ENCODE peak calls at places on chromosomes 11 and 22, in ten cellular contexts. N, A, D, R, S, X, L, P, E and B are unnamed samples.

GRCh38 chr22:43213066-43213465 is 26.1 kb upstream of the TTLL12 start:
- DNase-seq in N (no peak), A (no peak), D (no peak), R (no peak), S (no peak), X (no peak), L (no peak), P (no peak), E (no peak), B (no peak)

GRCh38 chr11:16456366-16456765 is 100.0 kb upstream of the SOX6 start:
- DNase-seq in N (no peak), A (no peak), D (no peak), R (no peak), S (no peak), X (no peak), L (no peak), P (no peak), E (no peak), B (no peak)

GRCh38 chr11:12692238-12693074 is 18.2 kb downstream of the TEAD1 start:
- DNase-seq in N (peak; percentile 52), A (peak; percentile 31), D (peak; percentile 96), R (no peak), S (peak; percentile 90), X (peak; percentile 81), L (no peak), P (peak; percentile 98), E (peak; percentile 38), B (no peak)

GRCh38 chr22:44821741-44822425 is 69.5 kb downstream of the ARHGAP8 start:
- DNase-seq in N (no peak), A (no peak), D (no peak), R (no peak), S (no peak), X (no peak), L (no peak), P (no peak), E (no peak), B (no peak)

GRCh38 chr11:79026803-79027445 is 413.9 kb downstream of the TENM4 start:
- DNase-seq in N (no peak), A (no peak), D (no peak), R (no peak), S (no peak), X (no peak), L (no peak), P (peak; percentile 9), E (no peak), B (no peak)

GRCh38 chr11:12274558-12275197 is 102.7 kb upstream of the PARVA start:
- DNase-seq in N (no peak), A (no peak), D (peak; percentile 8), R (no peak), S (peak; percentile 67), X (peak; percentile 17), L (no peak), P (no peak), E (no peak), B (no peak)

GRCh38 chr11:90908074-90908473 is 685.2 kb upstream of the CHORDC1 start:
- DNase-seq in N (no peak), A (no peak), D (no peak), R (no peak), S (no peak), X (peak; percentile 51), L (no peak), P (no peak), E (no peak), B (no peak)

GRCh38 chr22:33909075-33909458 is 11.2 kb downstream of the LARGE1 start:
- DNase-seq in N (no peak), A (no peak), D (no peak), R (no peak), S (peak; percentile 70), X (no peak), L (no peak), P (peak; percentile 70), E (peak; percentile 3), B (no peak)

DNA sequence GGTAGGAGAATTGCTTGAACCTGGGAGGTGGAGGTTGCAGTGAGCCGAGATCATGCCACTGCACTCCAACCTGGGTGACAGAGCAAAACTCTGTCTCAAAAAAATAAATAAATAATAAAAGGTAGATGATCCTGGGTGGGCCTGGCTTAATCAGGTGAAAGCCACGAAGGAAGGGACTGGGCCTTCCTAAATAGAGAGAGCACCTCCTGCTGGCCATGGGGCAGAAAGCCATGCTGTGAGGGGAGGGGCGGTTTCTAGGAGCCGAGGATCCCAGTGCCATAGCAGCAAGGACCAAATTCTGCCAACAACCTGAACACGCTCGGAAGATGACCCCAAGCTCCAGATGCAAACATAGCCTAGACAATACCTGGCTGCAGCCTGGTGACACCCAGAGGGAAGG is 24.5 kb upstream of the DGKZ start:
- DNase-seq in N (no peak), A (no peak), D (peak; percentile 32), R (no peak), S (no peak), X (no peak), L (no peak), P (no peak), E (no peak), B (no peak)
- TF ChIP-seq CTCF in N (no peak), A (peak; percentile 39), D (peak; percentile 42), R (peak; percentile 33), S (peak; percentile 68), X (peak; percentile 36), L (no peak), P (peak; percentile 64), E (no peak), B (no peak)

GRCh38 chr11:125350206-125351044 is 145.6 kb downstream of the FEZ1 start:
- DNase-seq in N (no peak), A (no peak), D (no peak), R (no peak), S (no peak), X (no peak), L (no peak), P (no peak), E (no peak), B (no peak)

GRCh38 chr11:125348141-125348651 is 147.9 kb downstream of the FEZ1 start:
- DNase-seq in N (no peak), A (no peak), D (no peak), R (no peak), S (no peak), X (no peak), L (no peak), P (no peak), E (no peak), B (no peak)

GRCh38 chr11:125347261-125347585 is 148.8 kb downstream of the FEZ1 start:
- DNase-seq in N (no peak), A (no peak), D (no peak), R (no peak), S (no peak), X (no peak), L (no peak), P (no peak), E (no peak), B (no peak)

GRCh38 chr11:125346565-125347260 is 149.4 kb downstream of the FEZ1 start:
- DNase-seq in N (no peak), A (no peak), D (no peak), R (no peak), S (no peak), X (no peak), L (no peak), P (no peak), E (no peak), B (no peak)

GRCh38 chr11:125348704-125349635 is 147.1 kb downstream of the FEZ1 start:
- DNase-seq in N (peak; percentile 58), A (peak; percentile 18), D (peak; percentile 53), R (no peak), S (peak; percentile 24), X (peak; percentile 60), L (no peak), P (peak; percentile 48), E (no peak), B (peak; percentile 31)
- TF ChIP-seq CTCF in N (peak; percentile 83), A (peak; percentile 58), D (peak; percentile 81), R (peak; percentile 97), S (peak; percentile 99), X (peak; percentile 93), L (peak; percentile 76), P (peak; percentile 99), E (peak; percentile 95), B (peak; percentile 40)

DNA sequence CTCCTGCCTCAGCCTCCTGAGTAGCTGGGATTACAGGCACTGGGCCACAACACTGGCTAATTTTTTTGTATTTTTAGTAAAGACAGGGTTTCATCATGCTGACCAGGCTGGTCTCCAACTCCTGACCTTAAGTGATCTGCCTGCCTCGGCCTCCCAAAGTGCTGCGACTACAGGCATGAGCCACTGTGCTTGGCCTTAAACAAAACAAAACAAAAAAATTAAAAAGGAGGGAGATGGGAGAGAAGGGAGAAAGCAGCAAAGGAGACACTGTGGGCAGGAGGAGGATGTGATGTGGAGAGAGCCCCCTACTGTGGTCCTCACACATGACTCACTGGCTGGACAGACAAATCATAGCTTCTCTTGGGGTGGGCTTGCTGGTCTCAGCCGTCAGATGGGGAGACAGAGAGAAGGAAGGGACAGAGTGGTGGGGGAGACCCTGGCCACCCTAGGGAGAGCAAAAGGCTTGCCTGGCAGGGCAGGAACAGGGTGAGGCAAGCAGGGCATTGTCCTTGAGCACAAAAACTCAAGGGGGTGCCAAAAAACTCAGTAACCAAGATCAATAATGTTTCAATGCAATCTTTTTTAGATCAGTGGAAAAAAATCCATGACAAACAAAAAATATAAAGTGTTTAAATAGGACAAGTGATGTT is 31.6 kb downstream of the TPST2 start:
- DNase-seq in N (no peak), A (no peak), D (peak; percentile 71), R (no peak), S (peak; percentile 64), X (no peak), L (no peak), P (peak; percentile 40), E (no peak), B (no peak)
- TF ChIP-seq CTCF in N (no peak), A (no peak), D (no peak), R (no peak), S (peak; percentile 37), X (no peak), L (no peak), P (no peak), E (no peak), B (no peak)

GRCh38 chr11:119993732-119994131 is 144.2 kb downstream of the TRIM29 start:
- DNase-seq in N (peak; percentile 51), A (no peak), D (peak; percentile 70), R (no peak), S (no peak), X (no peak), L (no peak), P (no peak), E (no peak), B (no peak)

GRCh38 chr11:119996556-119996955 is 141.4 kb downstream of the TRIM29 start:
- DNase-seq in N (no peak), A (no peak), D (no peak), R (no peak), S (no peak), X (no peak), L (no peak), P (no peak), E (no peak), B (no peak)

GRCh38 chr11:119995730-119996491 is 142.0 kb downstream of the TRIM29 start:
- DNase-seq in N (no peak), A (no peak), D (no peak), R (no peak), S (no peak), X (no peak), L (no peak), P (no peak), E (no peak), B (no peak)

GRCh38 chr11:120001161-120002135 is 136.5 kb downstream of the TRIM29 start:
- DNase-seq in N (no peak), A (no peak), D (no peak), R (no peak), S (no peak), X (no peak), L (no peak), P (no peak), E (no peak), B (no peak)

DNA sequence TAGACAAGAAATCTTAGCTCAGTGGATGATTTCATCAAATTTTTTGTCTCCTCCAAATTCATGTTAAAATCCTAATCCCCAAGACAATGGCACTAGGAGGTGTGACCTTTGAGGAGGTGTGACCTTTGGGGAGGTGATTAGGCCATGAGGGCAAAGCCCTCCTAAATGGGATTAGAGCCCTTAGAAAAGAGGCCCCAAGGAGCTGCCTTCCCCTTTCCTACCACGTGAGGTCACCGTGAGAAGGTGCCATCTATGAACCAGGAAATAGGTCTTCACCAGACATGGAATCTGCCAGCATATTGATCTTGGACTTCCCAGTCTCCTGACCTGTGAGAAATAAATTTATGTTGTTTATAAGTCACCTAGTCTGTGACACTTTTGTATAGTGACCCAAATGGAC is 138.7 kb downstream of the TRIM29 start:
- DNase-seq in N (peak; percentile 23), A (no peak), D (no peak), R (no peak), S (no peak), X (peak; percentile 22), L (no peak), P (no peak), E (no peak), B (no peak)
- TF ChIP-seq CTCF in N (peak; percentile 49), A (peak; percentile 16), D (no peak), R (peak; percentile 32), S (peak; percentile 22), X (peak; percentile 36), L (no peak), P (no peak), E (no peak), B (no peak)